ENCODE peak calls at places on chromosomes 16 and 17, in ten cellular contexts. W is stimulated activated CD8-positive, alpha-beta memory T cell treated with anti-CD3 and anti-CD28 coated beads, Interleukin-12 subunit alpha, Interleukin-12 subunit beta, amount 100 ng/mL, for 4 hours; C is heart left ventricle; I is H54; Q is mucosa of gallbladder; V is PC-3; S is NCI-H1436; X is stimulated activated naive CD4-positive, alpha-beta T cell treated with Interleukin-2 at 50 U/mL for 16 hours; R is NCI-H2171; K is activated CD8-positive, alpha-beta memory T cell treated with anti-CD3 and anti-CD28 coated beads for 24 hours. J is an unnamed sample.

GRCh38 chr17:1347681-1348318 is 52.2 kb downstream of the YWHAE start:
- DNase-seq in W (no peak), C (peak), I (no peak), Q (peak), V (no peak), S (no peak), X (peak), R (no peak), K (no peak), J (no peak)

GRCh38 chr17:58756246-58757161 is 850 bp downstream of the PPM1E start:
- DNase-seq in W (no peak), C (no peak), I (peak), Q (no peak), V (no peak), S (no peak), X (no peak), R (peak), K (peak), J (peak)

GRCh38 chr17:76094046-76094445 is 9.5 kb downstream of the EXOC7 start:
- DNase-seq in W (no peak), C (no peak), I (no peak), Q (no peak), V (no peak), S (no peak), X (no peak), R (no peak), K (no peak), J (no peak)

GRCh38 chr17:11935734-11936406 is 61.4 kb downstream of the ZNF18 start:
- DNase-seq in W (no peak), C (peak), I (peak), Q (peak), V (peak), S (peak), X (no peak), R (peak), K (no peak), J (peak)

GRCh38 chr17:31499771-31500554 is 108.5 kb downstream of the RAB11FIP4 start:
- DNase-seq in W (no peak), C (peak), I (peak), Q (no peak), V (peak), S (no peak), X (no peak), R (no peak), K (no peak), J (no peak)

GRCh38 chr17:27765353-27765752 is 35.0 kb downstream of the NOS2 start:
- DNase-seq in W (no peak), C (no peak), I (no peak), Q (no peak), V (no peak), S (no peak), X (no peak), R (no peak), K (no peak), J (no peak)

GRCh38 chr17:19386276-19386863 is 620 bp downstream of the MFAP4 start:
- DNase-seq in W (no peak), C (no peak), I (peak), Q (no peak), V (peak), S (no peak), X (no peak), R (peak), K (no peak), J (no peak)

GRCh38 chr17:78252111-78252634 is 20.7 kb downstream of the TMEM235 start:
- DNase-seq in W (peak), C (no peak), I (no peak), Q (no peak), V (no peak), S (no peak), X (peak), R (no peak), K (peak), J (no peak)

GRCh38 chr16:66081967-66082366 is 284.5 kb upstream of the CDH5 start:
- DNase-seq in W (no peak), C (no peak), I (no peak), Q (no peak), V (peak), S (no peak), X (no peak), R (no peak), K (no peak), J (no peak)

GRCh38 chr16:84718-85452 is 6.9 kb downstream of the MPG start:
- DNase-seq in W (peak), C (peak), I (peak), Q (peak), V (peak), S (no peak), X (peak), R (no peak), K (peak), J (no peak)

GRCh38 chr17:82791532-82791931 is 39.7 kb downstream of the TBCD start:
- DNase-seq in W (no peak), C (no peak), I (peak), Q (no peak), V (peak), S (no peak), X (no peak), R (no peak), K (no peak), J (no peak)

GRCh38 chr16:70786020-70786419 is 14.9 kb downstream of the VAC14 start:
- DNase-seq in W (no peak), C (no peak), I (no peak), Q (no peak), V (no peak), S (no peak), X (no peak), R (no peak), K (no peak), J (no peak)

GRCh38 chr16:11586856-11587642 is at the start of gene LITAF:
- DNase-seq in W (peak), C (peak), I (peak), Q (peak), V (peak), S (peak), X (peak), R (peak), K (peak), J (peak)

GRCh38 chr16:84553873-84554399 is 49.5 kb upstream of the MEAK7 start:
- DNase-seq in W (no peak), C (no peak), I (no peak), Q (no peak), V (no peak), S (no peak), X (peak), R (no peak), K (no peak), J (no peak)

J was measured in HuH-7.